ENCODE peak calls at places on chromosomes 4 and X, in four cellular contexts. Z, Q, J and W are unnamed samples.

GRCh38 chr4:189046642-189047041 is 894.0 kb upstream of the FRG1 start:
- DNase-seq in Q (no peak), Z (peak; percentile 24), J (peak; percentile 16), W (no peak)

GRCh38 chr4:173346074-173346473 is 11.9 kb upstream of the HMGB2 start:
- DNase-seq in J (peak; percentile 5), Q (no peak), Z (peak; percentile 47), W (no peak)

GRCh38 chr4:174523003-174523693 is 860 bp upstream of the HPGD start:
- DNase-seq in Q (no peak), J (peak; percentile 34), Z (no peak), W (peak; percentile 83)

GRCh38 chrX:83510466-83511181 is 2.5 kb downstream of the POU3F4 start:
- DNase-seq in Z (no peak), J (no peak), Q (no peak), W (no peak)

GRCh38 chrX:153968754-153969124 is 2.9 kb downstream of the HCFC1 start:
- DNase-seq in Z (no peak), J (no peak), Q (no peak), W (no peak)

GRCh38 chrX:55149242-55149641 is 60.4 kb downstream of the PAGE2 start:
- DNase-seq in Q (no peak), J (no peak), Z (no peak), W (no peak)

GRCh38 chr4:53100801-53101581 is 238.9 kb downstream of the RASL11B start:
- DNase-seq in Z (peak; percentile 84), J (peak; percentile 76), Q (no peak), W (no peak)

GRCh38 chr4:83783179-83783578 is 247.3 kb downstream of the GPAT3 start:
- DNase-seq in J (no peak), Z (no peak), Q (no peak), W (no peak)

GRCh38 chr4:145709843-145710242 is 29.9 kb downstream of the C4orf51 start:
- DNase-seq in J (peak; percentile 84), Q (no peak), Z (peak; percentile 98), W (peak; percentile 63)

GRCh38 chr4:7416745-7417432 is 17.8 kb downstream of the PSAPL1 start:
- DNase-seq in J (no peak), Z (no peak), Q (no peak), W (no peak)

GRCh38 chrX:65671966-65672365 is 4.5 kb downstream of the MSN start:
- DNase-seq in Q (no peak), J (peak; percentile 33), Z (no peak), W (no peak)

GRCh38 chr4:5998333-5998936 is 19.8 kb downstream of the C4orf50 start:
- DNase-seq in Z (peak; percentile 61), J (peak; percentile 50), Q (peak; percentile 84), W (peak; percentile 69)

GRCh38 chr4:67122029-67122428 is 423.3 kb downstream of the CENPC start:
- DNase-seq in Q (no peak), Z (no peak), J (peak; percentile 19), W (peak; percentile 1)

GRCh38 chr4:97370581-97370980 is 772.7 kb downstream of the STPG2 start:
- DNase-seq in Z (no peak), J (no peak), Q (no peak), W (no peak)

GRCh38 chr4:56505269-56506109 is at the start of gene ARL9:
- DNase-seq in Q (peak; percentile 37), J (peak; percentile 70), Z (peak; percentile 40), W (peak; percentile 56)

GRCh38 chr4:60133414-60133813 is 1066.7 kb upstream of the ADGRL3 start:
- DNase-seq in Q (no peak), Z (peak; percentile 36), J (peak; percentile 23), W (no peak)

GRCh38 chr4:8048856-8049686 is 109.4 kb upstream of the AFAP1 start:
- DNase-seq in Q (no peak), Z (no peak), J (no peak), W (no peak)

GRCh38 chr4:169071781-169072180 is 61.7 kb upstream of the CBR4 start:
- DNase-seq in Q (no peak), J (no peak), Z (peak; percentile 20), W (no peak)

GRCh38 chrX:153494061-153494460 is 719 bp upstream of the BGN start:
- DNase-seq in J (peak; percentile 15), Q (no peak), Z (peak; percentile 41), W (no peak)

GRCh38 chr4:157127571-157127970 is 51.6 kb downstream of the GLRB start:
- DNase-seq in Q (no peak), Z (no peak), J (no peak), W (no peak)

DNA sequence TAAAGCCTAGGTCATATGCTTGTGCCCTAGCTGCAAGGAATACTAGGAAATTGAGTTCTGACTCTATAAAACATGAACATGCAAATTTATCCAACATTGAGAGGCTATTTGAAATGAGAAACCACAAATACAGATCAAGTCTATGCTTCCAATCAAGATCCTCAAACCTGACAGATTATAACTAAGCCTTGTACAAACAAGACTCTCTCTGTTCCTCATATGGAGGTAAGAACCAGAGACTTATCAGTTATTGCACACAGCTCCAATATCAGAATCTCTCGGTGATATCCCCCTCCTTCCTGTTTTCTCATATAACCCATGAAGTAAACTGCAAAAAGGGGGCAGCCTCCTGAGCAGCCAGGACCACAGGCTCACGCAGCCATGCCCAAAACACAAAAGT is 36.6 kb downstream of the FBXW7 start:
- DNase-seq in Z (no peak), Q (no peak), J (no peak), W (no peak)
- H2AK5ac ChIP-seq in Z (no peak overlapping the region), Q (no peak overlapping the region), J (no peak overlapping the region), W (no peak overlapping the region)

GRCh38 chr4:1718095-1718850 is 2.9 kb downstream of the TMEM129 start:
- DNase-seq in Z (no peak), J (no peak), Q (no peak), W (no peak)

GRCh38 chr4:1715002-1715761 is 3.1 kb upstream of the SLBP start:
- DNase-seq in Z (no peak), Q (no peak), J (no peak), W (no peak)

GRCh38 chr4:1717129-1718094 is 3.7 kb downstream of the TMEM129 start:
- DNase-seq in Q (no peak), Z (no peak), J (no peak), W (no peak)

GRCh38 chr4:1713003-1713397 is 881 bp upstream of the SLBP start:
- DNase-seq in Q (no peak), Z (no peak), J (no peak), W (no peak)

DNA sequence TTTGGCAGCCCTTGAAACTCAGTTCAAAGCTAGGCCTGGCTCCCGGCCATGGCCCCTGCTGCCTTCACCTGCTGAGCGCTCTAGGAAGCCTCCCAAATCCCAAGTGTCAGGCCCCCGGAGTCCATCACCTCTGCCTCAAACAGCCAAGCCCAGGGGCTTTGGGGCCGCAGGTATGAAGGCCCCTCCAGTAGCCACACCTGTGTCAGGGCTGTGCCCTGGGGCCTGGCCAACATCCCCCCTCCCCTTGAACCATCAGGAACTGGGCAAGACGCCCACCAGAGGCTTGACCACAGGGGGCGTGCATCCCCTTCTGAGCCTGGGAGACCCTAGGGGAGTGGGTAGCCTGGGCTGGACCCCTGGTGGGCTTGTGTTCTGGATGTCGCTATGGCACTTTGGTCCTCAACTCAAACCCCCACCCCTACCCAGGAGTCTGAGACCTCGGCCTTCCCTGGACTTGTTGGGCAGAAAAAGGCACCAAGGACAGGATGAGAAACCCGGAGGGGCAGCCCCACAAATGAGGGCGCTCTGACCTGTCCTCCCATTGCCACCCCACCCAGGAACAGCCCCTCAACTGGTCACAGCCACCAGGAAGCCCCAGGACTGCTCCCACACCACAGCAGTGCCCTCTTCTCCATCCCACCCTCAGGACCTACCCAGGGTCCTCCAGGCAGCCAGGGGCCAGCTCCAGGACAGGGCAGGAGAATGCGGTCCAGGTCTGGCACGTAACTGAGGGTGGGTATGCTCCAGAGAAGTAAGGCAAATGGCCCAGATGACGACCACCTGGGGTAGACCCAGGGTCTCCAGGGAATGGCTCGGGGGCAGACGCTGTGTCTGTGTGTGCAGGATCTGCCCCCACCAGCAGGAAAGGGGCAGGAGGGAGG is 4.2 kb upstream of the SLBP start:
- DNase-seq in Q (no peak), Z (no peak), J (no peak), W (no peak)
- H3K4me1 ChIP-seq in Q (peaks cover 16% of the 10 kb centered on the region), Z (peaks cover 9% of the 10 kb centered on the region), J (peaks cover 32% of the 10 kb centered on the region), W (peaks cover 13% of the 10 kb centered on the region)

GRCh38 chr4:26030780-26031179 is 116.8 kb downstream of the SMIM20 start:
- DNase-seq in Z (no peak), Q (no peak), J (no peak), W (no peak)

GRCh38 chr4:26030260-26030667 is 116.2 kb downstream of the SMIM20 start:
- DNase-seq in Z (no peak), Q (peak; percentile 6), J (no peak), W (peak; percentile 10)

GRCh38 chr4:26032572-26033320 is 118.7 kb downstream of the SMIM20 start:
- DNase-seq in Z (peak; percentile 91), J (peak; percentile 70), Q (no peak), W (no peak)

GRCh38 chr4:26032142-26032541 is 118.1 kb downstream of the SMIM20 start:
- DNase-seq in Z (peak; percentile 88), Q (no peak), J (peak; percentile 58), W (no peak)

DNA sequence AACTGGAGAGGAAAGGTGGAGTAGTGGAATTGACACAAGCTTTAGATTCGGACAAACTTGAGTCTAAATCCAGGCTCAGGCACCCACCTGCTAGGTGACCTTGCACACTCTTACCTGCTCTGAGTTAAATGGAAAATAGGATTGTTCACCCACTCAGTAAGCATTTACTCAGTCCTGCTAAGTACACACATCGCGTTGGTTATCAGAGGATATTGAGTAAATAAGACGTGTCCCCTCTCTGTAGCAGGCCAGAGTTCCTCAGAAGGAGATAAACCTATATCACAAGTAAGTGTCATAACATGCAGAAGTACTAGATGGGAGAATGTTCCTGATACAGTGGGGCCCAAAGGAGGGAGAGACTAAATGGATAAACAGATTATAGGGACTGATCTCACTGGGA is 117.7 kb downstream of the SMIM20 start:
- DNase-seq in J (no peak), Q (no peak), Z (no peak), W (no peak)
- H2AK5ac ChIP-seq in J (no peak overlapping the region), Q (no peak overlapping the region), Z (peak overlapping the region; percentile 59), W (no peak overlapping the region)

GRCh38 chr4:1711906-1712215 is 258 bp downstream of the SLBP start:
- DNase-seq in J (peak; percentile 46), Q (no peak), Z (peak; percentile 18), W (peak; percentile 13)

GRCh38 chr4:1711055-1711905 is 839 bp downstream of the SLBP start:
- DNase-seq in Q (no peak), Z (peak; percentile 55), J (peak; percentile 66), W (peak; percentile 48)

GRCh38 chr4:1708581-1708980 is 3.5 kb downstream of the SLBP start:
- DNase-seq in J (no peak), Q (no peak), Z (no peak), W (peak; percentile 94)

GRCh38 chr4:1712216-1713002 is at the start of gene SLBP:
- DNase-seq in Q (peak; percentile 86), Z (peak; percentile 88), J (peak; percentile 93), W (peak; percentile 97)

DNA sequence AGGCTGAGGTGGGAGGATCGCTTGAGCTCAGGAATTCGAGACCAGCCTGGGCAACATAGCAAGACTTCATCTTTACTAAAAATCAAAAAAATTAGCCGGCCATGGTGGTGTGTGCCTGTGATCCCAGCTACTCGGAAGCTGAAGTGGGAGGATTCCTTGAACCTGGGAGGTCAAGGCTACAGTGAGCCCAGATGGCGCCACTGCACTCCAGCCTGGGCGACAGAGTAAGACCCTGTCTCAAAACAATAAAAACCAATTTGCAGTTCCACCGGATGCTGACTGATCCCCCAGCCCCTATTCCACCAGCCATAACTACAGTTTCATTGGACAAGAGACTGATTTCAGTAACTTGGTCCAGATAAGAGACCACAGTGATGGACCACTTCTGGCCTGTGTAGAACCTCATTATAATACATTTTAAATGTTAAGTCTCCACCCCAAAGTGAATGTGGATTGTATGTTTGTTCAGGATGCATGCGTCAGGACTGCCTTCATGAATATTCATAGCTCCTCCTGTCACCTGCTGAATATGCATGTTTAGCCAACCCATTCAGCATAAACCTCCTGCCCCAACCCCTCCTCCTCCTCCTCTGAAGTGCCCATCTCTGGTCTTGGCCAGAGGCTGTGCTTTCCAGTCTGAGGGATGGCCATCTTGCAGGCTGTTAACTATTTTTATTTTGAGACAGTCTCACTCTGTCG is 2.3 kb upstream of the SLBP start:
- DNase-seq in Z (no peak), J (no peak), Q (no peak), W (no peak)
- H3K4me1 ChIP-seq in Z (peaks cover 10% of the 10 kb centered on the region), J (peaks cover 33% of the 10 kb centered on the region), Q (peaks cover 12% of the 10 kb centered on the region), W (peaks cover 16% of the 10 kb centered on the region)